ENCODE peak calls at places on chromosome 7, in eight cellular contexts. One of them, this sample, is unnamed.

GRCh38 chr7:109246330-109247077 is 676.8 kb downstream of the DNAJB9 start:
- DNase-seq in breast epithelium: no peak
- DNase-seq in spleen: no peak
- DNase-seq in endothelial cell of umbilical vein: no peak
- DNase-seq in suprapubic skin: no peak
- DNase-seq in right lobe of liver: no peak
- DNase-seq in HCT116: peak
- DNase-seq in testis: peak
- DNase-seq in this sample: no peak

GRCh38 chr7:27459729-27460048 is 203.0 kb downstream of the HIBADH start:
- DNase-seq in right lobe of liver: no peak
- DNase-seq in spleen: no peak
- DNase-seq in testis: no peak
- DNase-seq in suprapubic skin: no peak
- DNase-seq in breast epithelium: no peak
- DNase-seq in HCT116: no peak
- DNase-seq in endothelial cell of umbilical vein: no peak
- DNase-seq in this sample: no peak

GRCh38 chr7:82760092-82760491 is 316.5 kb upstream of the CACNA2D1 start:
- DNase-seq in spleen: no peak
- DNase-seq in endothelial cell of umbilical vein: no peak
- DNase-seq in right lobe of liver: no peak
- DNase-seq in suprapubic skin: no peak
- DNase-seq in HCT116: no peak
- DNase-seq in breast epithelium: no peak
- DNase-seq in testis: no peak
- DNase-seq in this sample: no peak

GRCh38 chr7:46710927-46711326 is 789.9 kb upstream of the IGFBP3 start:
- DNase-seq in breast epithelium: no peak
- DNase-seq in testis: no peak
- DNase-seq in HCT116: no peak
- DNase-seq in endothelial cell of umbilical vein: no peak
- DNase-seq in suprapubic skin: no peak
- DNase-seq in right lobe of liver: no peak
- DNase-seq in spleen: no peak
- DNase-seq in this sample: no peak

GRCh38 chr7:132354527-132354926 is 221.7 kb downstream of the PLXNA4 start:
- DNase-seq in right lobe of liver: no peak
- DNase-seq in suprapubic skin: no peak
- DNase-seq in testis: no peak
- DNase-seq in breast epithelium: no peak
- DNase-seq in HCT116: no peak
- DNase-seq in spleen: no peak
- DNase-seq in endothelial cell of umbilical vein: no peak
- DNase-seq in this sample: no peak

GRCh38 chr7:157952050-157952667 is 615.4 kb downstream of the DNAJB6 start:
- DNase-seq in right lobe of liver: no peak
- DNase-seq in breast epithelium: no peak
- DNase-seq in endothelial cell of umbilical vein: no peak
- DNase-seq in spleen: no peak
- DNase-seq in HCT116: no peak
- DNase-seq in testis: no peak
- DNase-seq in suprapubic skin: no peak
- DNase-seq in this sample: no peak

GRCh38 chr7:18815261-18815840 is 302.1 kb downstream of the TWIST1 start:
- DNase-seq in breast epithelium: no peak
- DNase-seq in spleen: no peak
- DNase-seq in suprapubic skin: no peak
- DNase-seq in endothelial cell of umbilical vein: no peak
- DNase-seq in testis: no peak
- DNase-seq in right lobe of liver: no peak
- DNase-seq in HCT116: no peak
- DNase-seq in this sample: no peak

GRCh38 chr7:104805449-104806317 is 208.3 kb upstream of the KMT2E start:
- DNase-seq in endothelial cell of umbilical vein: no peak
- DNase-seq in spleen: no peak
- DNase-seq in right lobe of liver: no peak
- DNase-seq in suprapubic skin: no peak
- DNase-seq in testis: no peak
- DNase-seq in breast epithelium: no peak
- DNase-seq in HCT116: no peak
- DNase-seq in this sample: no peak

GRCh38 chr7:92708105-92709042 is 118.2 kb upstream of the FAM133B start:
- DNase-seq in testis: no peak
- DNase-seq in spleen: no peak
- DNase-seq in HCT116: no peak
- DNase-seq in breast epithelium: no peak
- DNase-seq in right lobe of liver: no peak
- DNase-seq in suprapubic skin: no peak
- DNase-seq in endothelial cell of umbilical vein: no peak
- DNase-seq in this sample: no peak

GRCh38 chr7:37973915-37974314 is 53.5 kb downstream of the EPDR1 start:
- DNase-seq in breast epithelium: no peak
- DNase-seq in endothelial cell of umbilical vein: no peak
- DNase-seq in HCT116: no peak
- DNase-seq in spleen: no peak
- DNase-seq in suprapubic skin: no peak
- DNase-seq in right lobe of liver: no peak
- DNase-seq in testis: no peak
- DNase-seq in this sample: no peak

GRCh38 chr7:139681812-139682135 is 96.0 kb downstream of the HIPK2 start:
- DNase-seq in spleen: no peak
- DNase-seq in right lobe of liver: no peak
- DNase-seq in HCT116: no peak
- DNase-seq in endothelial cell of umbilical vein: no peak
- DNase-seq in breast epithelium: no peak
- DNase-seq in testis: no peak
- DNase-seq in suprapubic skin: no peak
- DNase-seq in this sample: no peak

GRCh38 chr7:155975490-155975889 is 163.2 kb upstream of the SHH start:
- DNase-seq in HCT116: no peak
- DNase-seq in right lobe of liver: no peak
- DNase-seq in spleen: peak
- DNase-seq in suprapubic skin: peak
- DNase-seq in endothelial cell of umbilical vein: no peak
- DNase-seq in testis: no peak
- DNase-seq in breast epithelium: no peak
- DNase-seq in this sample: no peak

GRCh38 chr7:22791204-22792158 is 31.2 kb downstream of the TOMM7 start:
- DNase-seq in breast epithelium: no peak
- DNase-seq in testis: no peak
- DNase-seq in spleen: no peak
- DNase-seq in endothelial cell of umbilical vein: no peak
- DNase-seq in suprapubic skin: no peak
- DNase-seq in HCT116: no peak
- DNase-seq in right lobe of liver: no peak
- DNase-seq in this sample: no peak

GRCh38 chr7:28595081-28595480 is 182.8 kb downstream of the CREB5 start:
- DNase-seq in right lobe of liver: no peak
- DNase-seq in HCT116: no peak
- DNase-seq in breast epithelium: no peak
- DNase-seq in endothelial cell of umbilical vein: no peak
- DNase-seq in testis: no peak
- DNase-seq in spleen: no peak
- DNase-seq in suprapubic skin: no peak
- DNase-seq in this sample: no peak

GRCh38 chr7:27346531-27347260 is 104.1 kb downstream of the EVX1 start:
- DNase-seq in right lobe of liver: no peak
- DNase-seq in endothelial cell of umbilical vein: peak
- DNase-seq in spleen: no peak
- DNase-seq in testis: peak
- DNase-seq in breast epithelium: peak
- DNase-seq in suprapubic skin: no peak
- DNase-seq in HCT116: peak
- DNase-seq in this sample: peak

GRCh38 chr7:95302976-95303375 is 21.4 kb downstream of the PON1 start:
- DNase-seq in breast epithelium: no peak
- DNase-seq in HCT116: no peak
- DNase-seq in suprapubic skin: no peak
- DNase-seq in spleen: no peak
- DNase-seq in testis: no peak
- DNase-seq in right lobe of liver: no peak
- DNase-seq in endothelial cell of umbilical vein: no peak
- DNase-seq in this sample: no peak

GRCh38 chr7:152462995-152463713 is 27.4 kb upstream of the KMT2C start:
- DNase-seq in right lobe of liver: no peak
- DNase-seq in breast epithelium: no peak
- DNase-seq in endothelial cell of umbilical vein: no peak
- DNase-seq in suprapubic skin: no peak
- DNase-seq in testis: peak
- DNase-seq in spleen: no peak
- DNase-seq in HCT116: no peak
- DNase-seq in this sample: no peak

GRCh38 chr7:55278321-55278720 is 86.8 kb upstream of the LANCL2 start:
- DNase-seq in endothelial cell of umbilical vein: no peak
- DNase-seq in HCT116: no peak
- DNase-seq in breast epithelium: no peak
- DNase-seq in spleen: no peak
- DNase-seq in testis: no peak
- DNase-seq in right lobe of liver: no peak
- DNase-seq in suprapubic skin: no peak
- DNase-seq in this sample: no peak

GRCh38 chr7:45663965-45664623 is 89.9 kb downstream of the ADCY1 start:
- DNase-seq in testis: peak
- DNase-seq in right lobe of liver: peak
- DNase-seq in breast epithelium: no peak
- DNase-seq in suprapubic skin: no peak
- DNase-seq in HCT116: no peak
- DNase-seq in spleen: peak
- DNase-seq in endothelial cell of umbilical vein: no peak
- DNase-seq in this sample: no peak
- H3K4me3 ChIP-seq in testis: no peak
- H3K4me3 ChIP-seq in right lobe of liver: no peak
- H3K4me3 ChIP-seq in breast epithelium: no peak
- H3K4me3 ChIP-seq in suprapubic skin: no peak
- H3K4me3 ChIP-seq in HCT116: no peak
- H3K4me3 ChIP-seq in spleen: no peak
- H3K4me3 ChIP-seq in endothelial cell of umbilical vein: no peak
- H3K4me3 ChIP-seq in this sample: no peak

GRCh38 chr7:35781200-35781701 is 19.6 kb upstream of the SEPTIN7 start:
- DNase-seq in suprapubic skin: no peak
- DNase-seq in right lobe of liver: no peak
- DNase-seq in testis: no peak
- DNase-seq in breast epithelium: no peak
- DNase-seq in endothelial cell of umbilical vein: no peak
- DNase-seq in spleen: no peak
- DNase-seq in HCT116: no peak
- DNase-seq in this sample: no peak

GRCh38 chr7:35785250-35785649 is 15.6 kb upstream of the SEPTIN7 start:
- DNase-seq in spleen: no peak
- DNase-seq in HCT116: no peak
- DNase-seq in testis: no peak
- DNase-seq in endothelial cell of umbilical vein: no peak
- DNase-seq in right lobe of liver: no peak
- DNase-seq in breast epithelium: no peak
- DNase-seq in suprapubic skin: no peak
- DNase-seq in this sample: no peak

GRCh38 chr7:35784332-35784731 is 16.5 kb upstream of the SEPTIN7 start:
- DNase-seq in breast epithelium: no peak
- DNase-seq in testis: no peak
- DNase-seq in endothelial cell of umbilical vein: no peak
- DNase-seq in HCT116: no peak
- DNase-seq in right lobe of liver: no peak
- DNase-seq in suprapubic skin: no peak
- DNase-seq in spleen: no peak
- DNase-seq in this sample: no peak

GRCh38 chr7:35780070-35780469 is 20.8 kb upstream of the SEPTIN7 start:
- DNase-seq in testis: no peak
- DNase-seq in suprapubic skin: no peak
- DNase-seq in spleen: no peak
- DNase-seq in breast epithelium: no peak
- DNase-seq in HCT116: no peak
- DNase-seq in endothelial cell of umbilical vein: no peak
- DNase-seq in right lobe of liver: no peak
- DNase-seq in this sample: no peak

GRCh38 chr7:35781767-35782515 is 18.9 kb upstream of the SEPTIN7 start:
- DNase-seq in endothelial cell of umbilical vein: no peak
- DNase-seq in right lobe of liver: no peak
- DNase-seq in testis: no peak
- DNase-seq in suprapubic skin: no peak
- DNase-seq in spleen: no peak
- DNase-seq in HCT116: no peak
- DNase-seq in breast epithelium: no peak
- DNase-seq in this sample: no peak
- TF ChIP-seq POLR2A in endothelial cell of umbilical vein: no peak
- TF ChIP-seq POLR2A in right lobe of liver: no peak
- TF ChIP-seq POLR2A in testis: no peak
- TF ChIP-seq POLR2A in suprapubic skin: no peak
- TF ChIP-seq POLR2A in spleen: no peak
- TF ChIP-seq POLR2A in HCT116: no peak
- TF ChIP-seq POLR2A in breast epithelium: no peak
- TF ChIP-seq POLR2A in this sample: no peak

GRCh38 chr7:101743241-101743994 is 74.0 kb upstream of the CUX1 start:
- DNase-seq in testis: peak
- DNase-seq in right lobe of liver: no peak
- DNase-seq in spleen: peak
- DNase-seq in suprapubic skin: no peak
- DNase-seq in HCT116: no peak
- DNase-seq in endothelial cell of umbilical vein: peak
- DNase-seq in breast epithelium: no peak
- DNase-seq in this sample: no peak
- TF ChIP-seq CTCF in testis: peak
- TF ChIP-seq CTCF in right lobe of liver: peak
- TF ChIP-seq CTCF in spleen: peak
- TF ChIP-seq CTCF in suprapubic skin: no peak
- TF ChIP-seq CTCF in HCT116: peak
- TF ChIP-seq CTCF in endothelial cell of umbilical vein: peak
- TF ChIP-seq CTCF in breast epithelium: no peak
- TF ChIP-seq CTCF in this sample: peak

DNA sequence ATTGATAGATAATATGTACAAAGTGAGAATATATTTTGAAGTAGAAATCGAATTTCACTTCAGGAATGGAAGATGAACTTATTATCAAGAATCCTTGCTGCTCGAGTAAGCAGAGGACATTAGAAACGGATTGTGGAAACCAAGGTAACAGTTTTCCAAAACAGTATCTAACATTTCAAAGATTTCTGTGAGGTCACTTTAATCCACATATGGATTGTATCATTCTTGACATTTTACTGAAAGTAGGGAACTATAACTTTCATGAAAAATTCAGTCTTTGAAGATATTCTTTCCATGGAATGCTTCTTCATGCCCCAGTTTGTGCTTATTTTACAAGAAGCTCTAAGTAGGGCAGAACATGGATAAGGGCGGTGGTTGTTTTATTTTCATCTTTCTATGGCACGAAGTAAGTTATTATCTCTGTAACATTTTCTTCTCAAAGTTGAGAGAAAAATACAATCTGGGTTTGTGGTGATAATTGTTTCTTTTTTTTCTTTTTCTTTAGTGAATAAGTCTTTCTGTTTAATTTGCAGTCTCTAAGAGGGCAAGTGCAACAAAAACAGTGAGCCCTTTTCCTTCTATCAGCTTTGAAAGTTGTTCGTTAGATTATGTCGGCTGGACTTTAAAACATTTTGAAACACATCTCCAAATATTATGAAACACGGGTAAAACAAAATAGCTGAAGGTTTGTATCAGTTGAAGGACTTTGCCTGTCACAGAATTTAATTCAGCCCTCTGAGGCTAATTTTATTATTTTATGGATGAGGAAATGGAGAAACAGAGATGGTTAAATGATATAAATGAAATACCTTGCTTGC is 85.5 kb downstream of the AGMO start:
- DNase-seq in suprapubic skin: no peak
- DNase-seq in breast epithelium: no peak
- DNase-seq in endothelial cell of umbilical vein: no peak
- DNase-seq in right lobe of liver: no peak
- DNase-seq in testis: no peak
- DNase-seq in spleen: no peak
- DNase-seq in HCT116: no peak
- DNase-seq in this sample: no peak
- H3K4me3 ChIP-seq in suprapubic skin: no peak
- H3K4me3 ChIP-seq in breast epithelium: no peak
- H3K4me3 ChIP-seq in endothelial cell of umbilical vein: no peak
- H3K4me3 ChIP-seq in right lobe of liver: no peak
- H3K4me3 ChIP-seq in testis: no peak
- H3K4me3 ChIP-seq in spleen: no peak
- H3K4me3 ChIP-seq in HCT116: no peak
- H3K4me3 ChIP-seq in this sample: no peak

This sample was measured in gastrocnemius medialis.